ENCODE peak calls at places on chromosomes 5 and 9, in four cellular contexts. B, G, R and Q are unnamed samples.

GRCh38 chr5:14185336-14186131 is 42.4 kb downstream of the TRIO start:
- DNase-seq in G (no peak), R (no peak), B (peak; percentile 77), Q (peak; percentile 38)

GRCh38 chr5:158601118-158601517 is 498.6 kb downstream of the EBF1 start:
- DNase-seq in R (no peak), B (no peak), G (no peak), Q (no peak)

GRCh38 chr9:1115370-1115769 is 65.2 kb downstream of the DMRT2 start:
- DNase-seq in B (no peak), R (no peak), G (no peak), Q (no peak)

GRCh38 chr5:132971483-132972435 is 8.3 kb upstream of the AFF4 start:
- DNase-seq in G (no peak), R (peak; percentile 34), B (no peak), Q (peak; percentile 36)

GRCh38 chr5:7347377-7347776 is 48.6 kb upstream of the ADCY2 start:
- DNase-seq in B (no peak), R (no peak), G (no peak), Q (no peak)

GRCh38 chr9:93531374-93531773 is 45.0 kb upstream of the PHF2 start:
- DNase-seq in B (peak; percentile 36), G (no peak), R (no peak), Q (no peak)

GRCh38 chr9:114775981-114776380 is 29.9 kb downstream of the TNFSF15 start:
- DNase-seq in R (no peak), B (no peak), G (no peak), Q (no peak)

GRCh38 chr9:137429974-137430722 is 7.0 kb downstream of the NOXA1 start:
- DNase-seq in B (no peak), R (peak; percentile 91), G (no peak), Q (no peak)

GRCh38 chr9:98074119-98074990 is 17.8 kb downstream of the NANS start:
- DNase-seq in B (peak; percentile 55), G (peak; percentile 36), R (peak; percentile 67), Q (peak; percentile 64)

GRCh38 chr9:16321461-16322119 is 548.9 kb downstream of the BNC2 start:
- DNase-seq in B (peak; percentile 39), R (no peak), G (no peak), Q (peak; percentile 21)

GRCh38 chr5:172958268-172959046 is 767 bp upstream of the RPL26L1 start:
- DNase-seq in B (peak; percentile 84), R (peak; percentile 96), G (peak; percentile 47), Q (peak; percentile 58)

GRCh38 chr5:172410839-172411238 is 43.5 kb downstream of the SH3PXD2B start:
- DNase-seq in R (no peak), G (no peak), B (no peak), Q (no peak)

GRCh38 chr9:38406476-38407186 is 14.1 kb downstream of the ALDH1B1 start:
- DNase-seq in R (no peak), G (no peak), B (no peak), Q (no peak)

GRCh38 chr5:72624641-72625236 is 117.5 kb upstream of the ZNF366 start:
- DNase-seq in G (no peak), B (no peak), R (no peak), Q (peak; percentile 83)

GRCh38 chr9:79623799-79624721 is 52.3 kb downstream of the TLE4 start:
- DNase-seq in G (peak; percentile 4), B (peak; percentile 49), R (peak; percentile 4), Q (peak; percentile 70)

GRCh38 chr5:136769900-136770684 is 404.7 kb upstream of the TRPC7 start:
- DNase-seq in G (peak; percentile 48), B (peak; percentile 70), R (peak; percentile 80), Q (peak; percentile 66)

GRCh38 chr9:108654566-108654965 is 201.2 kb downstream of the ACTL7B start:
- DNase-seq in B (no peak), R (no peak), G (no peak), Q (no peak)

GRCh38 chr5:82745016-82745415 is 332.2 kb downstream of the TMEM167A start:
- DNase-seq in B (no peak), R (no peak), G (no peak), Q (no peak)

GRCh38 chr9:14412778-14413177 is 98.8 kb upstream of the NFIB start:
- DNase-seq in R (no peak), B (no peak), G (no peak), Q (no peak)

GRCh38 chr9:10052181-10052580 is 560.6 kb downstream of the PTPRD start:
- DNase-seq in R (no peak), B (no peak), G (no peak), Q (no peak)

GRCh38 chr9:92402359-92402758 is 2.0 kb downstream of the OGN start:
- DNase-seq in B (no peak), R (no peak), G (no peak), Q (no peak)

GRCh38 chr5:13739462-13739861 is 205.0 kb downstream of the DNAH5 start:
- DNase-seq in G (no peak), R (no peak), B (no peak), Q (no peak)

GRCh38 chr5:54738118-54738972 is 220.8 kb downstream of the SNX18 start:
- DNase-seq in B (no peak), R (peak; percentile 42), G (no peak), Q (peak; percentile 15)

GRCh38 chr9:98168952-98169488 is 23.4 kb downstream of the CORO2A start:
- DNase-seq in G (peak; percentile 85), R (peak; percentile 73), B (no peak), Q (no peak)

GRCh38 chr9:121767176-121767769 is 115.8 kb downstream of the DAB2IP start:
- DNase-seq in B (no peak), R (no peak), G (no peak), Q (no peak)

GRCh38 chr5:107805166-107805565 is 134.4 kb upstream of the EFNA5 start:
- DNase-seq in B (no peak), R (no peak), G (no peak), Q (no peak)

GRCh38 chr5:158727771-158728311 is 371.9 kb downstream of the EBF1 start:
- DNase-seq in B (no peak), G (peak; percentile 1), R (no peak), Q (peak; percentile 9)

GRCh38 chr9:21687351-21687750 is 115.1 kb upstream of the MTAP start:
- DNase-seq in R (no peak), B (peak; percentile 55), G (no peak), Q (no peak)

GRCh38 chr9:114827658-114828360 is 22.0 kb upstream of the TNFSF15 start:
- DNase-seq in B (no peak), R (no peak), G (no peak), Q (no peak)

GRCh38 chr5:157563373-157564148 is 12.0 kb downstream of the ADAM19 start:
- DNase-seq in G (no peak), R (no peak), B (no peak), Q (peak; percentile 52)

GRCh38 chr5:15683332-15683731 is 183.4 kb downstream of the FBXL7 start:
- DNase-seq in B (peak; percentile 12), G (peak; percentile 2), R (no peak), Q (peak; percentile 76)

GRCh38 chr5:111932628-111933027 is 175.6 kb upstream of the NREP start:
- DNase-seq in G (no peak), R (no peak), B (no peak), Q (peak; percentile 6)

GRCh38 chr9:136939996-136940525 is 4.5 kb downstream of the FBXW5 start:
- DNase-seq in R (no peak), B (no peak), G (no peak), Q (no peak)

GRCh38 chr5:116764941-116765340 is 190.3 kb upstream of the SEMA6A start:
- DNase-seq in R (no peak), B (no peak), G (no peak), Q (no peak)

GRCh38 chr9:81690251-81690851 is 1.0 kb upstream of the TLE1 start:
- DNase-seq in G (no peak), R (no peak), B (peak; percentile 59), Q (no peak)

GRCh38 chr5:84603557-84604185 is 219.0 kb upstream of the EDIL3 start:
- DNase-seq in G (no peak), R (no peak), B (no peak), Q (no peak)

GRCh38 chr5:93593476-93594060 is 10.5 kb downstream of the NR2F1 start:
- DNase-seq in R (no peak), B (no peak), G (no peak), Q (no peak)

GRCh38 chr5:133840168-133840567 is 128.3 kb downstream of the C5orf15 start:
- DNase-seq in G (no peak), B (no peak), R (no peak), Q (no peak)

GRCh38 chr9:133130721-133131244 is 9.7 kb upstream of the RALGDS start:
- DNase-seq in R (no peak), B (no peak), G (no peak), Q (no peak)

GRCh38 chr5:168195110-168195509 is 96.3 kb upstream of the WWC1 start:
- DNase-seq in R (no peak), B (no peak), G (no peak), Q (no peak)

GRCh38 chr9:105291422-105291859 is 47.0 kb downstream of the SLC44A1 start:
- DNase-seq in B (no peak), R (no peak), G (peak; percentile 92), Q (no peak)
- H3K4me1 ChIP-seq in B (peaks cover 48% of the 10 kb centered on the region), R (no peaks in the 10 kb centered on the region), G (peaks cover 82% of the 10 kb centered on the region), Q (peaks cover 6% of the 10 kb centered on the region)

DNA sequence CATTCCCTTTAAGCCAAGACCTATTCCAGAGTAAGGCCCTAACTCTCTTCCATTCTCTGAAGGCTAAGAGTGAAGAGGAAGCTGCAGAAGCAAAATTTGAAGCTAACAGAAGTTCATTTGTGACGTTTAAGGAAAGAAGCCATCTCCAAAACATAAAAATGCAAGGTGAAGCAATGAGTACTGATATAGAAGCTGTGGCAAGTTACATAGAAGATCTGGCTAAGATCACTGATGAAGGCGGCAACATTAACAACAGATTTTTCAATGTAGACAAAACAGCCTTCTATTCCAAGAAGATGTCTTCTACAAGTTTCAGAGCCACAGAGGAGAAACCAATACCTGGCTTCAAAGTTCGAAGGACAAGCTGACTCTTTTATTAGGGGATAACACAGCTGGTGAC is 1143.4 kb downstream of the CDH12 start:
- DNase-seq in B (no peak), G (no peak), R (no peak), Q (no peak)
- TF ChIP-seq MYC in B (no peak), G (no peak), R (no peak), Q (no peak)

DNA sequence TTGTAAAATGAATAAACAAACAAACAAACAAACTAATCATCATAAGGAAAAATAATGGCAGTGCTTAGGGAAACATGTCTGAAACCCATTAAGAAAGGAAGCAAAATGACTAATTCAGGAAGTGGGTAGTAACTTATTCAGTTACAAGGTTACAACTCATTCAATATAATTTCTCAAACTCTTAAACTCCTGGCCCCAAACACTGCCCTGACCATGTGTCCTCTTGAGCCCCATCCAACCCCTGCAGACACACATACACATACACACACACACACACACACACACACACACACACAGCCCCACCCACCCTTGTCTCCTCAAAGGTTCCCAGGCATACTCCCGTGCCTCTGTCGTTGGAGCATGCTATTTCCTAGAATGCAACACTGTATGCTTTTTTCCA is 193.9 kb downstream of the SEC61B start:
- DNase-seq in G (no peak), R (no peak), B (no peak), Q (no peak)
- TF ChIP-seq JUN in G (no peak), R (no peak), B (no peak), Q (peak; percentile 59)

GRCh38 chr5:150159741-150160179 is 4.1 kb upstream of the PDGFRB start:
- DNase-seq in B (no peak), R (peak; percentile 65), G (no peak), Q (no peak)

GRCh38 chr5:150160448-150161069 is 4.9 kb upstream of the PDGFRB start:
- DNase-seq in B (no peak), G (no peak), R (no peak), Q (no peak)

GRCh38 chr5:150162142-150162513 is 4.5 kb upstream of the CDX1 start:
- DNase-seq in G (no peak), B (no peak), R (no peak), Q (no peak)

GRCh38 chr5:150163035-150163434 is 3.5 kb upstream of the CDX1 start:
- DNase-seq in R (no peak), B (no peak), G (no peak), Q (no peak)

GRCh38 chr5:150161242-150162141 is 5.1 kb upstream of the CDX1 start:
- DNase-seq in B (peak; percentile 82), R (peak; percentile 86), G (peak; percentile 69), Q (peak; percentile 59)
- H3K4me1 ChIP-seq in B (peaks cover 8% of the 10 kb centered on the region), R (peaks cover 22% of the 10 kb centered on the region), G (peaks cover 71% of the 10 kb centered on the region), Q (no peaks in the 10 kb centered on the region)